ENCODE peak calls at places on chromosomes 12 and 14, in five cellular contexts. One of them, this sample, is unnamed.

GRCh38 chr12:46558696-46559095 is 186.1 kb upstream of the SLC38A2 start:
- DNase-seq in fibroblast of gingiva: peak
- DNase-seq in glomerular endothelial cell: no peak
- DNase-seq in left lobe of liver: no peak
- DNase-seq in GM23248: peak
- DNase-seq in this sample: no peak

GRCh38 chr14:72962829-72963312 is 36.6 kb downstream of the DCAF4 start:
- DNase-seq in fibroblast of gingiva: peak
- DNase-seq in glomerular endothelial cell: no peak
- DNase-seq in left lobe of liver: no peak
- DNase-seq in GM23248: peak
- DNase-seq in this sample: peak

GRCh38 chr14:96090441-96091148 is 51.4 kb downstream of the C14orf132 start:
- DNase-seq in fibroblast of gingiva: peak
- DNase-seq in glomerular endothelial cell: no peak
- DNase-seq in left lobe of liver: peak
- DNase-seq in GM23248: peak
- DNase-seq in this sample: no peak

GRCh38 chr14:98724734-98725133 is 547.3 kb downstream of the BCL11B start:
- DNase-seq in fibroblast of gingiva: no peak
- DNase-seq in glomerular endothelial cell: no peak
- DNase-seq in left lobe of liver: no peak
- DNase-seq in GM23248: no peak
- DNase-seq in this sample: no peak

GRCh38 chr12:43882578-43883178 is 46.8 kb downstream of the TMEM117 start:
- DNase-seq in fibroblast of gingiva: peak
- DNase-seq in glomerular endothelial cell: peak
- DNase-seq in left lobe of liver: no peak
- DNase-seq in GM23248: peak
- DNase-seq in this sample: peak

GRCh38 chr12:106282457-106283097 is 20.0 kb upstream of the TCP11L2 start:
- DNase-seq in fibroblast of gingiva: peak
- DNase-seq in glomerular endothelial cell: no peak
- DNase-seq in left lobe of liver: peak
- DNase-seq in GM23248: peak
- DNase-seq in this sample: no peak

GRCh38 chr14:81169711-81170103 is 51.1 kb downstream of the GTF2A1 start:
- DNase-seq in fibroblast of gingiva: peak
- DNase-seq in glomerular endothelial cell: no peak
- DNase-seq in left lobe of liver: peak
- DNase-seq in GM23248: peak
- DNase-seq in this sample: no peak

GRCh38 chr12:85029456-85029855 is 6.6 kb downstream of the TSPAN19 start:
- DNase-seq in fibroblast of gingiva: peak
- DNase-seq in glomerular endothelial cell: no peak
- DNase-seq in left lobe of liver: no peak
- DNase-seq in GM23248: peak
- DNase-seq in this sample: no peak

GRCh38 chr12:107045186-107045585 is 48.2 kb downstream of the CRY1 start:
- DNase-seq in fibroblast of gingiva: no peak
- DNase-seq in glomerular endothelial cell: no peak
- DNase-seq in left lobe of liver: no peak
- DNase-seq in GM23248: no peak
- DNase-seq in this sample: no peak

GRCh38 chr12:131001493-131001892 is 47.8 kb downstream of the ADGRD1 start:
- DNase-seq in fibroblast of gingiva: no peak
- DNase-seq in glomerular endothelial cell: no peak
- DNase-seq in left lobe of liver: no peak
- DNase-seq in GM23248: peak
- DNase-seq in this sample: no peak

GRCh38 chr12:40749863-40750262 is 57.6 kb downstream of the CNTN1 start:
- DNase-seq in fibroblast of gingiva: no peak
- DNase-seq in glomerular endothelial cell: no peak
- DNase-seq in left lobe of liver: no peak
- DNase-seq in GM23248: no peak
- DNase-seq in this sample: no peak

GRCh38 chr12:13024151-13024946 is 19.8 kb upstream of the FAM234B start:
- DNase-seq in fibroblast of gingiva: peak
- DNase-seq in glomerular endothelial cell: peak
- DNase-seq in left lobe of liver: no peak
- DNase-seq in GM23248: peak
- DNase-seq in this sample: no peak